ENCODE peak calls at places on chromosomes 7 and 10, in nine cellular contexts. P, F, N, K, H, B, W, R and Z are unnamed samples.

GRCh38 chr7:22330903-22331302 is 26.1 kb downstream of the RAPGEF5 start:
- DNase-seq in P (no peak), F (no peak), N (no peak), K (no peak), H (no peak), B (no peak), W (no peak), R (no peak), Z (no peak)

GRCh38 chr7:98467570-98468312 is 66.9 kb upstream of the BAIAP2L1 start:
- DNase-seq in P (no peak), F (no peak), N (no peak), K (no peak), H (no peak), B (no peak), W (no peak), R (no peak), Z (no peak)

GRCh38 chr10:47247190-47248059 is 52.6 kb upstream of the GDF10 start:
- DNase-seq in P (no peak), F (no peak), N (no peak), K (no peak), H (no peak), B (no peak), W (no peak), R (no peak), Z (no peak)

GRCh38 chr7:7639847-7640220 is 718 bp upstream of the UMAD1 start:
- DNase-seq in P (peak), F (no peak), N (no peak), K (peak), H (no peak), B (no peak), W (no peak), R (no peak), Z (no peak)

GRCh38 chr10:24645784-24646183 is 77.9 kb downstream of the ARHGAP21 start:
- DNase-seq in P (no peak), F (no peak), N (no peak), K (peak), H (no peak), B (no peak), W (no peak), R (no peak), Z (no peak)

GRCh38 chr10:1410469-1411395 is 326.6 kb downstream of the ADARB2 start:
- DNase-seq in P (no peak), F (no peak), N (no peak), K (no peak), H (no peak), B (no peak), W (no peak), R (no peak), Z (no peak)

GRCh38 chr7:30468791-30469190 is 9.8 kb downstream of the NOD1 start:
- DNase-seq in P (no peak), F (no peak), N (no peak), K (peak), H (no peak), B (peak), W (no peak), R (peak), Z (no peak)

GRCh38 chr10:90587081-90587491 is 270.8 kb downstream of the HTR7 start:
- DNase-seq in P (no peak), F (no peak), N (peak), K (peak), H (no peak), B (no peak), W (no peak), R (no peak), Z (no peak)

GRCh38 chr7:13282377-13282980 is 595.0 kb downstream of the ARL4A start:
- DNase-seq in P (no peak), F (no peak), N (no peak), K (peak), H (no peak), B (no peak), W (no peak), R (no peak), Z (no peak)

GRCh38 chr10:51651063-51651462 is 48.3 kb downstream of the CSTF2T start:
- DNase-seq in P (no peak), F (no peak), N (no peak), K (peak), H (no peak), B (no peak), W (no peak), R (no peak), Z (no peak)

GRCh38 chr7:139598642-139599041 is 75.2 kb downstream of the CLEC2L start:
- DNase-seq in P (no peak), F (peak), N (no peak), K (no peak), H (no peak), B (no peak), W (no peak), R (no peak), Z (no peak)

GRCh38 chr10:21368728-21369425 is 156.6 kb downstream of the SKIDA1 start:
- DNase-seq in P (no peak), F (no peak), N (no peak), K (peak), H (no peak), B (no peak), W (no peak), R (no peak), Z (peak)

GRCh38 chr10:104337985-104338735 is at the start of gene ITPRIP:
- DNase-seq in P (peak), F (peak), N (peak), K (peak), H (peak), B (peak), W (peak), R (peak), Z (peak)

GRCh38 chr7:16129431-16130126 is 291.8 kb downstream of the CRPPA start:
- DNase-seq in P (no peak), F (no peak), N (peak), K (peak), H (no peak), B (no peak), W (no peak), R (peak), Z (no peak)

GRCh38 chr7:7157177-7157886 is 25.0 kb upstream of the C1GALT1 start:
- DNase-seq in P (no peak), F (no peak), N (peak), K (peak), H (peak), B (peak), W (no peak), R (peak), Z (no peak)

GRCh38 chr7:2120841-2121830 is 111.6 kb downstream of the MAD1L1 start:
- DNase-seq in P (no peak), F (no peak), N (no peak), K (no peak), H (no peak), B (no peak), W (no peak), R (no peak), Z (no peak)

GRCh38 chr7:2520808-2521146 is 1.2 kb downstream of the LFNG start:
- DNase-seq in P (no peak), F (no peak), N (no peak), K (no peak), H (no peak), B (no peak), W (no peak), R (no peak), Z (no peak)

GRCh38 chr7:95365151-95365550 is 31.0 kb downstream of the PON3 start:
- DNase-seq in P (no peak), F (no peak), N (no peak), K (no peak), H (no peak), B (no peak), W (no peak), R (no peak), Z (no peak)

GRCh38 chr10:127694580-127695193 is 42.3 kb upstream of the FOXI2 start:
- DNase-seq in P (no peak), F (no peak), N (no peak), K (no peak), H (no peak), B (peak), W (no peak), R (no peak), Z (no peak)

GRCh38 chr7:157208758-157209413 is 70.2 kb downstream of the UBE3C start:
- DNase-seq in P (no peak), F (no peak), N (no peak), K (no peak), H (no peak), B (no peak), W (no peak), R (no peak), Z (no peak)

GRCh38 chr7:44087914-44088838 is 5.8 kb upstream of the POLM start:
- DNase-seq in P (no peak), F (peak), N (peak), K (peak), H (no peak), B (no peak), W (no peak), R (peak), Z (no peak)

GRCh38 chr7:1555046-1555812 is 776 bp downstream of the TMEM184A start:
- DNase-seq in P (peak), F (no peak), N (peak), K (peak), H (no peak), B (no peak), W (no peak), R (no peak), Z (no peak)

GRCh38 chr7:21945374-21946227 is at the start of gene CDCA7L:
- DNase-seq in P (peak), F (peak), N (no peak), K (peak), H (peak), B (peak), W (peak), R (no peak), Z (no peak)

GRCh38 chr10:43728425-43728824 is 79.7 kb upstream of the ZNF32 start:
- DNase-seq in P (no peak), F (no peak), N (no peak), K (no peak), H (no peak), B (no peak), W (no peak), R (no peak), Z (no peak)

DNA sequence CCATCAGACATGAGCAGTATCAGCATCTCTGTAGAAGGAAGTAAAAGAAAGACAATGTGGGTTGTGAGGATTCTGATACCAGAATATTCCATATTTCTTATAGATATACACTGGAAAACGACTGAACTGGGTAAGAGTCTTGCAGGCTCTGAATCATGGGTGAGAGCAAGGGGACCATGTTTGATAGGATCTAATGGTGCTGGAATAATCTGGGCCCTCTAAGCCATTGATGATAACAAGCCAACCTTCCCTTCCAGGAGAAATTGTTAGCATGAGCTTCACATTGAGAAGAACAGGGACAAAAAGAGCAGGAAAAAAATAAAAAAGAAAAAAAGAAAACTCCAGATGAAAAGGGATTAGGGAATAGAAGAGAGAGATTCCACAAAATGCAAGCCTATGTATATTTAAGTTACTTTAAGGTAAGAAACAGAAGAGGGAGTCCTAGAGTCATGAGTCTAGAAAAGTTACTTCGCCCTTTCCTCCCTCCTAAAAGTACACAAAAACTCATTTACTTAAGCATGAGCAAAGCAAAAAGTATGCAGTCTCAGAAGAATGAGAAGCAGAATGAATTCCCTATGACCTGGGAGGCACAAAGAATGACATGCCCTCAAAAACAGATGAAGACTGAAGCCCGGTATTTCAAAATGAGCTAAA is 181.9 kb downstream of the TMEM26 start:
- DNase-seq in P (no peak), F (no peak), N (peak), K (peak), H (no peak), B (no peak), W (no peak), R (peak), Z (no peak)
- TF ChIP-seq CTCF in P (peak), F (no peak), N (peak), K (peak), H (no peak), B (no peak), W (no peak), R (peak), Z (no peak)

DNA sequence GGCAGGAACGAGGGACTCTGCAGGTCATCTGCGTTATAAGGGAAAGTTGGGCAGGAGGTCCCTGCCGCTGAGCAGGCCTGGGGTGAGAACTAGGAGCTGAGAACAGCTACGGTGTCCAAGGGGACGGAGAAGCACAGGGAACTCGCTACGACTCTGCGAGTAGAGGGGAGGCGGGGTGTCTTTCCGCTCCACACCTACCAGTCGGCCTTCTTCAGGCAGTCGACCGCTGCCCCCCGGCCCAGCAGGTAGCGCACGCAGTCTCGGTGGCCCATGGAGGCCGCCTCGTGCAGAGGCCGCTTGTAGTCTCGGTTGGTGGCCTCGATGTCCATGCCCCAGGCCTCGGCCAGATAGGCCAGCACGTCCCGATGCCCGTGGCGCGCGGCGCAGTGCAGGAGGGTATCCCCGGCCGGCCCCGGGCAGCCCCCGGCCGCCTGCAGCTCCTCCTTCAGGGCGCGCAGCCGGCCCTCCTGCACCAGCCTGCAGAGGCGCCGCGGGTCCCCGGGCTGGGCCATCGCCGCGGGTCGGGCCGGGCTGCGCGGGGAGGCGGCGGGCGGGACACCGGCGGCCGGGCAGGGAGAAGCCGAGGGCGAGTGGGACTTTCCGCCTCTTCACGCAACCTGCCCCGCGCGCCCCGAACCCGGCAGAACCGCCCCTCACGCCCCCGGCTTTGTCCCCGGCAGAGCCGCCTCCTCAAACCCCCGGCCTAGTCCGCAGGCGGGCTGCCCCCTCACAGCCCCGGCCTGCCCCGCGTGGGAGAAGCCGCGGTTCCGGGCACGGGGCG is 660 bp downstream of the ANKRD16 start:
- DNase-seq in P (no peak), F (no peak), N (no peak), K (no peak), H (peak), B (no peak), W (peak), R (no peak), Z (no peak)
- TF ChIP-seq CTCF in P (no peak), F (no peak), N (no peak), K (peak), H (no peak), B (no peak), W (no peak), R (no peak), Z (no peak)

GRCh38 chr7:92242972-92243371 is 2.7 kb downstream of the KRIT1 start:
- DNase-seq in P (no peak), F (no peak), N (no peak), K (no peak), H (no peak), B (no peak), W (no peak), R (no peak), Z (no peak)

GRCh38 chr7:92246363-92247101 is 758 bp downstream of the ANKIB1 start:
- DNase-seq in P (peak), F (no peak), N (no peak), K (peak), H (no peak), B (peak), W (no peak), R (no peak), Z (no peak)

GRCh38 chr7:92250603-92251002 is 4.8 kb downstream of the ANKIB1 start:
- DNase-seq in P (no peak), F (no peak), N (no peak), K (no peak), H (no peak), B (no peak), W (no peak), R (no peak), Z (no peak)

GRCh38 chr7:92244803-92245486 is 769 bp downstream of the KRIT1 start:
- DNase-seq in P (no peak), F (no peak), N (no peak), K (peak), H (no peak), B (peak), W (no peak), R (no peak), Z (no peak)

DNA sequence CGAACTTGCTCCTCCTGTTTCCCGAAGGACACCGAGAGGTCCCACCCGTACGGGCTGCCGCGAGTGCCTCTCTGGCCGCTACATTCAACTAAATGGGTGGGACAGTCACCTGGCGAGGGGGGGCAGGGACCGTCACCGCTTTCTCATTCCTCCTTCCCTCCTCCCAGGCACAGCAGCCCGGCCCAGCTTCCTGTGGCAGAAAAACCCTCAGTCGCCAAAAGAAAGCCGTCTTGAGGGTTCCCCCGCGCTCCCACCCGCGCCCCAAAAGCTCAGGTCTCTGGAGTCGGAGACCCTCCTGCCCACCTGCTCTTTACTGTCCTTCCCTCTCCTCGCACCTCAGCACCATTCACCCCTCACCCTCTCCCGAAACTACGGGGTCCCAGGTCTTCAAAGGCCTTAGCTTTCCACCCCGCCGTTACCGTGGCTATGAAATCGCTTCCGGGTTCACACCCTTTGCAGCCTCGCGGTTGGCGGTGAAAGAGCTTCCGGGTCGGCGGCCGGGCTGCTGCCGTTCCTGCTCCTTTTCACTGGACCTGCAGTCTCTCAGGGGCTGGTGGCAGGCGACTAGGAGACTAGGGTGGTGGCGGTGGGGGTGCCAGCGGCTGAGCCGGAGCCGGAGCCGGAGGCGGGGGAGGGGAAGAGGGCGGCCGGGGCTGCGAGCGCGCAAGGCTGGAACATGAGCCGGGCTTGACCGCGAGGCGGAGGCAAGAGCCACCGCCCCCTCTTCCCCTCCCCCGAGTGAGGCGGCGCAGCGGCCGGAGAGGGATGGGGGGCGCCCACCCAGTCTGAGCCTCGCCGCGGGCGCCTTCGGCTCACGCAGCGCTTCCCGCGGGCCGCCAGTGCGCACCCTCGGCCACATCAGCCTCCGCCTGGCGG is at the start of the genes ANKIB1 and KRIT1:
- DNase-seq in P (peak), F (peak), N (peak), K (peak), H (peak), B (peak), W (peak), R (peak), Z (peak)
- TF ChIP-seq CTCF in P (peak), F (peak), N (no peak), K (no peak), H (no peak), B (no peak), W (no peak), R (peak), Z (no peak)

DNA sequence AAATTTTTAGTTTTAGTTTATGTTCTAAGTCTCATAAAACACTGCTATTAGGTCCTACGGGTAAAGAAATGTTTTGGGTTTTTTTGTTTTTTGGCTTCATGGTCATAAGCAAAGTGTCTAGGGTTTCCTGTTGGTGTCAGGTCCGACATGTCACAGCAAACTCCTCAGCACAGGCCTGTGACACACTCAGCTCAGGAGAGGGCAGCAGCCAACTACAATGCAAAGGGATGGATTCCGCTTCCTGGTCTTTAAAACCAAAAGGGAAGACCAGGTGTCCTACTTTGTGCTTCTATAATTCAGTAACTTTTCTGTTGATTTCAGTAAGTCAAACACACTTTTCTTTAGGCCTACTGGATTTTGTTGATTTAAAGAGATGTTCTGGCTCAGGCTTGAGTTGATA is 83.8 kb upstream of the MACROH2A2 start:
- DNase-seq in P (no peak), F (no peak), N (no peak), K (peak), H (no peak), B (peak), W (no peak), R (no peak), Z (no peak)
- TF ChIP-seq CTCF in P (peak), F (no peak), N (peak), K (peak), H (no peak), B (no peak), W (no peak), R (peak), Z (no peak)

DNA sequence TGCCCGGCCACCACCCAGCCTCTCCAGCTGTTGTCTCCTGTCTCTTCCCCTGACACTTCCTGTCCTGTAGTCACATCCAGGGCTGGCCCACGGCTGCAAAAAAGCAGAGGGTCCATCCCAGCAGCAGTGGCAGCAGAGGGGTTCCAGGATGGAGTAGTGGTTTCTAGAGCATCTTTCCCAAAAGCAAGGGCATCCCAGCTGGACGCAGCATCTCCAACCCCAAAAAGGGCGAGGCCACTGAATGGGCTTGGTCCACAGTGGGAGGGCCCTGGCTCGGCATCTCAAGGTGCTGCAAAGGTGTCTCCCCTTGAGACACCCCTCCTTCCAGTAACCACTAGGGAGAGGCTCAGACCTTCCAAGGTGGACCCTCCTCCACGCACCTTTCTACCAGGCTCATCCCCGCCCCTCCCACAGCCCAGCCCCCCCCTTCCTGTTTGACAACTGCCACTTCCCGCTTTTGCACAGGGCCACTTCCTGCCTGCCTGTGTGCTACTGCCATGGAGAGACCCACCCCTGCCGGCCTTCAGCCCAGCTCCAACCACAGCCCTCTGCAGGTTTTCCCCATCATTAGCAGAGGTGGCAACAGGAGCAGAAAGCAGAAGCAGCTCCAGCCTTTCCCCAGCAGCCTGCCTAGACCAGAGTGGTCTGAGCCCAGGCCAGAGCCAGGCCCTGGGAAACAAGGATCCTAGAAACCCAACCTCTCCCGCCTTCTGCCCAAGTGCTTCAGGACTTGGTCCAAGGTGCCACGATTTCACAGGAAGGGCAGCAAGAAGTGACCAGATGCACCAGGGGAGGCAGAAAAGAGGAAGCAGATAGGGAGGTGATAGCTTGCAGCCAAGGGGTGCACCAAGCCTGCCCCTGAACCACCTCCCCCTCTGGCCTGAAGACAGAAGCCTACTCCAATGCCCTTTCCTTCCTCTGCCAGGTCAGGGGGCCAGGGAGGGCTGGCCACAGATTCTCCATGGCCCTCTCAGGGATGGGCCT is 8.6 kb downstream of the CAMK2G start:
- DNase-seq in P (no peak), F (peak), N (no peak), K (no peak), H (no peak), B (peak), W (no peak), R (no peak), Z (no peak)
- TF ChIP-seq CTCF in P (no peak), F (no peak), N (no peak), K (no peak), H (no peak), B (no peak), W (no peak), R (no peak), Z (no peak)

GRCh38 chr10:100350914-100351485 is 4.0 kb downstream of the SCD start:
- DNase-seq in P (no peak), F (no peak), N (no peak), K (no peak), H (no peak), B (no peak), W (no peak), R (no peak), Z (no peak)
- TF ChIP-seq CTCF in P (no peak), F (no peak), N (no peak), K (no peak), H (no peak), B (no peak), W (no peak), R (no peak), Z (no peak)